ENCODE peak calls at places on chromosomes 12 and 14, in eight cellular contexts. F is hepatocyte, L is GDM1, B is NCI-H460, C is left cardiac atrium, A is stomach, N is foreskin fibroblast, X is HFFc6. R is an unnamed sample.

GRCh38 chr14:68160269-68160668 is 340.7 kb downstream of the RAD51B start:
- DNase-seq in B (no peak), F (no peak), A (no peak), C (no peak), N (no peak), X (no peak), L (no peak), R (no peak)

GRCh38 chr12:132364348-132364902 is 35.0 kb upstream of the GALNT9 start:
- DNase-seq in F (no peak), C (no peak), B (no peak), N (no peak), A (no peak), X (no peak), L (no peak), R (no peak)

GRCh38 chr12:120290541-120291312 is 976 bp downstream of the RNU4-2 start:
- DNase-seq in X (no peak), F (peak; percentile 25), N (no peak), L (no peak), B (no peak), A (peak; percentile 42), C (peak; percentile 24), R (no peak)

GRCh38 chr12:132238487-132239248 is 90.7 kb downstream of the GALNT9 start:
- DNase-seq in C (peak; percentile 19), A (no peak), X (no peak), F (no peak), L (no peak), N (no peak), B (no peak), R (no peak)

GRCh38 chr14:87566986-87567385 is 426.0 kb downstream of the GALC start:
- DNase-seq in L (no peak), A (no peak), X (no peak), N (no peak), F (peak; percentile 27), C (no peak), B (no peak), R (peak; percentile 7)

GRCh38 chr14:20247651-20248246 is 8.7 kb downstream of the OR11H4 start:
- DNase-seq in X (no peak), B (peak; percentile 16), N (no peak), A (no peak), F (no peak), L (no peak), C (no peak), R (no peak)

GRCh38 chr12:23006413-23006812 is 381.4 kb downstream of the ETNK1 start:
- DNase-seq in X (no peak), C (peak; percentile 23), F (no peak), A (no peak), N (no peak), B (no peak), L (no peak), R (no peak)

GRCh38 chr12:92974759-92975158 is 45.7 kb upstream of the EEA1 start:
- DNase-seq in A (no peak), X (no peak), N (no peak), F (no peak), C (no peak), B (no peak), L (no peak), R (no peak)

GRCh38 chr12:89756638-89757321 is 48.1 kb upstream of the ATP2B1 start:
- DNase-seq in N (peak; percentile 94), F (peak; percentile 87), B (peak; percentile 99), A (no peak), C (no peak), X (peak; percentile 99), L (peak; percentile 67), R (peak; percentile 76)

GRCh38 chr14:76514599-76514998 is 138.7 kb downstream of the ESRRB start:
- DNase-seq in L (no peak), C (no peak), N (no peak), X (peak; percentile 3), F (no peak), A (no peak), B (peak; percentile 24), R (peak; percentile 27)

GRCh38 chr12:58583541-58583940 is 336.8 kb downstream of the LRIG3 start:
- DNase-seq in A (no peak), B (no peak), L (no peak), X (peak; percentile 41), F (no peak), N (peak; percentile 60), C (no peak), R (peak; percentile 7)

GRCh38 chr12:1117970-1118563 is 127.0 kb downstream of the ERC1 start:
- DNase-seq in A (peak; percentile 87), B (peak; percentile 56), X (peak; percentile 52), N (peak; percentile 56), L (peak; percentile 51), C (peak; percentile 71), F (peak; percentile 85), R (peak; percentile 29)

GRCh38 chr12:10982244-10982643 is 4.5 kb downstream of the TAS2R50 start:
- DNase-seq in F (no peak), C (no peak), X (no peak), L (no peak), N (no peak), B (no peak), A (no peak), R (no peak)

GRCh38 chr12:78290606-78291345 is 460.1 kb downstream of the NAV3 start:
- DNase-seq in L (no peak), X (peak; percentile 78), F (peak; percentile 11), A (no peak), C (no peak), N (peak; percentile 90), B (peak; percentile 56), R (peak; percentile 32)

GRCh38 chr12:64560395-64561301 is 49.6 kb upstream of the RASSF3 start:
- DNase-seq in F (peak; percentile 45), B (peak; percentile 55), C (no peak), L (no peak), X (peak; percentile 96), A (no peak), N (peak; percentile 99), R (peak; percentile 83)

GRCh38 chr12:67940780-67941243 is 48.4 kb upstream of the IFNG-AS1 start:
- DNase-seq in X (peak; percentile 67), C (no peak), A (peak; percentile 36), F (peak; percentile 36), B (no peak), L (no peak), N (peak; percentile 43), R (peak; percentile 18)

GRCh38 chr12:114412307-114412706 is 6.4 kb upstream of the TBX5 start:
- DNase-seq in B (no peak), C (no peak), N (no peak), X (no peak), A (no peak), L (no peak), F (no peak), R (no peak)

GRCh38 chr12:130457215-130457614 is 119.5 kb downstream of the PIWIL1 start:
- DNase-seq in C (no peak), N (no peak), B (no peak), X (no peak), F (no peak), A (no peak), L (no peak), R (no peak)

GRCh38 chr12:95582230-95583058 is 31.2 kb upstream of the USP44 start:
- DNase-seq in N (peak; percentile 28), X (peak; percentile 47), L (no peak), C (no peak), A (no peak), B (peak; percentile 40), F (peak; percentile 66), R (peak; percentile 28)

GRCh38 chr12:86613306-86613705 is 357.1 kb upstream of the MGAT4C start:
- DNase-seq in N (no peak), X (no peak), C (no peak), L (no peak), A (no peak), B (peak; percentile 9), F (no peak), R (no peak)

GRCh38 chr12:120321382-120322202 is 6.0 kb downstream of the PLA2G1B start:
- DNase-seq in A (peak; percentile 51), X (no peak), N (no peak), L (no peak), F (peak; percentile 73), B (no peak), C (no peak), R (no peak)

GRCh38 chr14:60647081-60647836 is 2.0 kb downstream of the SIX1 start:
- DNase-seq in F (peak; percentile 14), N (no peak), X (peak; percentile 48), C (no peak), B (no peak), A (no peak), L (no peak), R (no peak)

GRCh38 chr12:3658327-3659163 is 94.4 kb downstream of the CRACR2A start:
- DNase-seq in A (peak; percentile 33), X (peak; percentile 2), C (peak; percentile 47), F (peak; percentile 35), B (peak; percentile 6), L (no peak), N (peak; percentile 23), R (peak; percentile 27)

GRCh38 chr14:60652674-60653387 is 3.6 kb upstream of the SIX1 start:
- DNase-seq in A (no peak), C (no peak), N (no peak), X (no peak), L (no peak), F (no peak), B (no peak), R (no peak)

GRCh38 chr14:50067723-50068495 is 48.5 kb downstream of the VCPKMT start:
- DNase-seq in B (no peak), N (peak; percentile 65), X (peak; percentile 64), L (no peak), C (no peak), F (no peak), A (peak; percentile 72), R (peak; percentile 40)

GRCh38 chr12:52826611-52827498 is 7.3 kb downstream of the KRT79 start:
- DNase-seq in C (no peak), B (no peak), L (no peak), F (no peak), A (no peak), X (peak; percentile 23), N (no peak), R (peak; percentile 47)

GRCh38 chr12:112349440-112349839 is 32.8 kb downstream of the HECTD4 start:
- DNase-seq in N (no peak), L (no peak), X (no peak), A (no peak), B (no peak), F (no peak), C (no peak), R (no peak)

GRCh38 chr12:30753233-30753632 is 1.5 kb downstream of the CAPRIN2 start:
- DNase-seq in L (no peak), N (peak; percentile 30), C (no peak), A (no peak), B (no peak), X (no peak), F (peak; percentile 33), R (peak; percentile 17)

GRCh38 chr12:14691560-14691959 is 4.8 kb downstream of the GUCY2C start:
- DNase-seq in X (no peak), L (peak; percentile 46), N (no peak), C (peak; percentile 66), B (no peak), A (peak; percentile 53), F (no peak), R (no peak)

GRCh38 chr12:113103756-113104450 is 31.7 kb downstream of the RASAL1 start:
- DNase-seq in B (no peak), N (no peak), X (no peak), A (peak; percentile 36), L (no peak), F (peak; percentile 71), C (no peak), R (no peak)

GRCh38 chr12:65868878-65869277 is 44.6 kb downstream of the HMGA2 start:
- DNase-seq in C (no peak), B (no peak), X (no peak), A (no peak), N (no peak), F (no peak), L (no peak), R (no peak)

GRCh38 chr14:91108941-91109611 is 4.8 kb upstream of the DGLUCY start:
- DNase-seq in C (peak; percentile 58), L (no peak), F (no peak), B (no peak), X (no peak), N (no peak), A (peak; percentile 46), R (no peak)

GRCh38 chr12:57868870-57869609 is 22.5 kb upstream of the CTDSP2 start:
- DNase-seq in F (no peak), N (no peak), L (no peak), C (peak; percentile 40), B (no peak), X (no peak), A (no peak), R (peak; percentile 44)

GRCh38 chr14:52313903-52314481 is at the start of gene PTGER2:
- DNase-seq in L (no peak), N (peak; percentile 98), A (peak; percentile 93), X (peak; percentile 65), C (peak; percentile 90), F (peak; percentile 86), B (peak; percentile 63), R (peak; percentile 95)

R was measured in AG08396.